ENCODE peak calls at places on chromosomes 5 and 9, in nine cellular contexts. One of them, this sample, is unnamed.

GRCh38 chr5:148910686-148911361 is 84.4 kb downstream of the ADRB2 start:
- DNase-seq in stimulated activated CD8-positive, alpha-beta memory T cell treated with anti-CD3 and anti-CD28 coated beads, Interleukin-15, amount 100 ng/mL, for 24 hours: no peak
- DNase-seq in NAMALWA: no peak
- DNase-seq in epithelial cell of prostate: no peak
- DNase-seq in M059J: peak; percentile 93
- DNase-seq in activated naive CD4-positive, alpha-beta T cell treated with Interleukin-2 at 50 U/mL for 16 hours: peak; percentile 11
- DNase-seq in AG10803: peak; percentile 61
- DNase-seq in ELR: peak; percentile 96
- DNase-seq in renal cortical epithelial cell: peak; percentile 85
- DNase-seq in this sample: peak; percentile 8

GRCh38 chr5:91311697-91312501 is 71.2 kb downstream of the ARRDC3 start:
- DNase-seq in activated naive CD4-positive, alpha-beta T cell treated with Interleukin-2 at 50 U/mL for 16 hours: peak; percentile 61
- DNase-seq in AG10803: peak; percentile 100
- DNase-seq in ELR: peak; percentile 99
- DNase-seq in stimulated activated CD8-positive, alpha-beta memory T cell treated with anti-CD3 and anti-CD28 coated beads, Interleukin-15, amount 100 ng/mL, for 24 hours: no peak
- DNase-seq in epithelial cell of prostate: peak; percentile 84
- DNase-seq in NAMALWA: peak; percentile 62
- DNase-seq in M059J: peak; percentile 100
- DNase-seq in renal cortical epithelial cell: peak; percentile 100
- DNase-seq in this sample: peak; percentile 75

GRCh38 chr9:71975833-71976232 is 64.4 kb downstream of the C9orf85 start:
- DNase-seq in stimulated activated CD8-positive, alpha-beta memory T cell treated with anti-CD3 and anti-CD28 coated beads, Interleukin-15, amount 100 ng/mL, for 24 hours: no peak
- DNase-seq in epithelial cell of prostate: no peak
- DNase-seq in NAMALWA: no peak
- DNase-seq in renal cortical epithelial cell: peak; percentile 22
- DNase-seq in AG10803: peak; percentile 24
- DNase-seq in M059J: peak; percentile 25
- DNase-seq in ELR: peak; percentile 28
- DNase-seq in activated naive CD4-positive, alpha-beta T cell treated with Interleukin-2 at 50 U/mL for 16 hours: no peak
- DNase-seq in this sample: no peak

GRCh38 chr5:94538260-94538659 is 80.1 kb downstream of the KIAA0825 start:
- DNase-seq in stimulated activated CD8-positive, alpha-beta memory T cell treated with anti-CD3 and anti-CD28 coated beads, Interleukin-15, amount 100 ng/mL, for 24 hours: no peak
- DNase-seq in ELR: no peak
- DNase-seq in NAMALWA: no peak
- DNase-seq in AG10803: no peak
- DNase-seq in M059J: no peak
- DNase-seq in renal cortical epithelial cell: no peak
- DNase-seq in epithelial cell of prostate: no peak
- DNase-seq in activated naive CD4-positive, alpha-beta T cell treated with Interleukin-2 at 50 U/mL for 16 hours: no peak
- DNase-seq in this sample: no peak

GRCh38 chr5:36152324-36153298 is 700 bp downstream of the SKP2 start:
- DNase-seq in activated naive CD4-positive, alpha-beta T cell treated with Interleukin-2 at 50 U/mL for 16 hours: no peak
- DNase-seq in epithelial cell of prostate: no peak
- DNase-seq in renal cortical epithelial cell: peak; percentile 41
- DNase-seq in AG10803: peak; percentile 52
- DNase-seq in NAMALWA: no peak
- DNase-seq in ELR: peak; percentile 36
- DNase-seq in M059J: peak; percentile 44
- DNase-seq in stimulated activated CD8-positive, alpha-beta memory T cell treated with anti-CD3 and anti-CD28 coated beads, Interleukin-15, amount 100 ng/mL, for 24 hours: no peak
- DNase-seq in this sample: peak; percentile 24

GRCh38 chr5:143139585-143139984 is 263.9 kb downstream of the NR3C1 start:
- DNase-seq in ELR: no peak
- DNase-seq in M059J: no peak
- DNase-seq in renal cortical epithelial cell: no peak
- DNase-seq in NAMALWA: no peak
- DNase-seq in activated naive CD4-positive, alpha-beta T cell treated with Interleukin-2 at 50 U/mL for 16 hours: no peak
- DNase-seq in AG10803: no peak
- DNase-seq in epithelial cell of prostate: no peak
- DNase-seq in stimulated activated CD8-positive, alpha-beta memory T cell treated with anti-CD3 and anti-CD28 coated beads, Interleukin-15, amount 100 ng/mL, for 24 hours: no peak
- DNase-seq in this sample: no peak

GRCh38 chr5:103475629-103476240 is 86.9 kb downstream of the NUDT12 start:
- DNase-seq in ELR: peak; percentile 77
- DNase-seq in epithelial cell of prostate: no peak
- DNase-seq in stimulated activated CD8-positive, alpha-beta memory T cell treated with anti-CD3 and anti-CD28 coated beads, Interleukin-15, amount 100 ng/mL, for 24 hours: no peak
- DNase-seq in renal cortical epithelial cell: peak; percentile 44
- DNase-seq in AG10803: peak; percentile 58
- DNase-seq in activated naive CD4-positive, alpha-beta T cell treated with Interleukin-2 at 50 U/mL for 16 hours: no peak
- DNase-seq in NAMALWA: peak; percentile 64
- DNase-seq in M059J: peak; percentile 62
- DNase-seq in this sample: peak; percentile 72

GRCh38 chr9:76537150-76537646 is 78.2 kb downstream of the GCNT1 start:
- DNase-seq in NAMALWA: no peak
- DNase-seq in epithelial cell of prostate: no peak
- DNase-seq in M059J: peak; percentile 75
- DNase-seq in ELR: no peak
- DNase-seq in activated naive CD4-positive, alpha-beta T cell treated with Interleukin-2 at 50 U/mL for 16 hours: no peak
- DNase-seq in stimulated activated CD8-positive, alpha-beta memory T cell treated with anti-CD3 and anti-CD28 coated beads, Interleukin-15, amount 100 ng/mL, for 24 hours: no peak
- DNase-seq in AG10803: no peak
- DNase-seq in renal cortical epithelial cell: no peak
- DNase-seq in this sample: no peak

GRCh38 chr5:127256886-127257597 is 33.6 kb upstream of the MEGF10 start:
- DNase-seq in M059J: no peak
- DNase-seq in NAMALWA: no peak
- DNase-seq in AG10803: no peak
- DNase-seq in epithelial cell of prostate: no peak
- DNase-seq in renal cortical epithelial cell: peak; percentile 15
- DNase-seq in stimulated activated CD8-positive, alpha-beta memory T cell treated with anti-CD3 and anti-CD28 coated beads, Interleukin-15, amount 100 ng/mL, for 24 hours: no peak
- DNase-seq in ELR: no peak
- DNase-seq in activated naive CD4-positive, alpha-beta T cell treated with Interleukin-2 at 50 U/mL for 16 hours: no peak
- DNase-seq in this sample: no peak

GRCh38 chr5:74261906-74262305 is 378.6 kb downstream of the ENC1 start:
- DNase-seq in AG10803: peak; percentile 85
- DNase-seq in renal cortical epithelial cell: no peak
- DNase-seq in stimulated activated CD8-positive, alpha-beta memory T cell treated with anti-CD3 and anti-CD28 coated beads, Interleukin-15, amount 100 ng/mL, for 24 hours: no peak
- DNase-seq in activated naive CD4-positive, alpha-beta T cell treated with Interleukin-2 at 50 U/mL for 16 hours: no peak
- DNase-seq in NAMALWA: no peak
- DNase-seq in ELR: no peak
- DNase-seq in M059J: no peak
- DNase-seq in epithelial cell of prostate: no peak
- DNase-seq in this sample: no peak

GRCh38 chr5:77333036-77333435 is 122.6 kb downstream of the PDE8B start:
- DNase-seq in M059J: no peak
- DNase-seq in ELR: no peak
- DNase-seq in stimulated activated CD8-positive, alpha-beta memory T cell treated with anti-CD3 and anti-CD28 coated beads, Interleukin-15, amount 100 ng/mL, for 24 hours: no peak
- DNase-seq in renal cortical epithelial cell: no peak
- DNase-seq in epithelial cell of prostate: no peak
- DNase-seq in AG10803: no peak
- DNase-seq in NAMALWA: no peak
- DNase-seq in activated naive CD4-positive, alpha-beta T cell treated with Interleukin-2 at 50 U/mL for 16 hours: no peak
- DNase-seq in this sample: no peak

GRCh38 chr5:96579711-96580110 is 82.5 kb upstream of the CAST start:
- DNase-seq in activated naive CD4-positive, alpha-beta T cell treated with Interleukin-2 at 50 U/mL for 16 hours: no peak
- DNase-seq in renal cortical epithelial cell: peak; percentile 51
- DNase-seq in NAMALWA: no peak
- DNase-seq in epithelial cell of prostate: no peak
- DNase-seq in stimulated activated CD8-positive, alpha-beta memory T cell treated with anti-CD3 and anti-CD28 coated beads, Interleukin-15, amount 100 ng/mL, for 24 hours: no peak
- DNase-seq in AG10803: no peak
- DNase-seq in ELR: no peak
- DNase-seq in M059J: no peak
- DNase-seq in this sample: no peak

GRCh38 chr5:81397169-81397568 is 3.2 kb upstream of the ACOT12 start:
- DNase-seq in renal cortical epithelial cell: no peak
- DNase-seq in stimulated activated CD8-positive, alpha-beta memory T cell treated with anti-CD3 and anti-CD28 coated beads, Interleukin-15, amount 100 ng/mL, for 24 hours: no peak
- DNase-seq in M059J: peak; percentile 61
- DNase-seq in AG10803: peak; percentile 40
- DNase-seq in ELR: peak; percentile 45
- DNase-seq in epithelial cell of prostate: no peak
- DNase-seq in NAMALWA: no peak
- DNase-seq in activated naive CD4-positive, alpha-beta T cell treated with Interleukin-2 at 50 U/mL for 16 hours: no peak
- DNase-seq in this sample: peak; percentile 79

GRCh38 chr9:110282023-110282766 is 25.9 kb upstream of the TXN start:
- DNase-seq in activated naive CD4-positive, alpha-beta T cell treated with Interleukin-2 at 50 U/mL for 16 hours: no peak
- DNase-seq in NAMALWA: no peak
- DNase-seq in renal cortical epithelial cell: peak; percentile 71
- DNase-seq in M059J: peak; percentile 36
- DNase-seq in epithelial cell of prostate: no peak
- DNase-seq in ELR: no peak
- DNase-seq in stimulated activated CD8-positive, alpha-beta memory T cell treated with anti-CD3 and anti-CD28 coated beads, Interleukin-15, amount 100 ng/mL, for 24 hours: no peak
- DNase-seq in AG10803: peak; percentile 21
- DNase-seq in this sample: no peak

GRCh38 chr5:179648410-179648809 is 24.9 kb upstream of the HNRNPH1 start:
- DNase-seq in AG10803: no peak
- DNase-seq in activated naive CD4-positive, alpha-beta T cell treated with Interleukin-2 at 50 U/mL for 16 hours: no peak
- DNase-seq in ELR: no peak
- DNase-seq in renal cortical epithelial cell: no peak
- DNase-seq in M059J: no peak
- DNase-seq in stimulated activated CD8-positive, alpha-beta memory T cell treated with anti-CD3 and anti-CD28 coated beads, Interleukin-15, amount 100 ng/mL, for 24 hours: no peak
- DNase-seq in NAMALWA: no peak
- DNase-seq in epithelial cell of prostate: no peak
- DNase-seq in this sample: no peak

GRCh38 chr5:158054073-158054387 is 195.1 kb upstream of the CLINT1 start:
- DNase-seq in AG10803: no peak
- DNase-seq in activated naive CD4-positive, alpha-beta T cell treated with Interleukin-2 at 50 U/mL for 16 hours: no peak
- DNase-seq in NAMALWA: no peak
- DNase-seq in renal cortical epithelial cell: no peak
- DNase-seq in ELR: no peak
- DNase-seq in M059J: no peak
- DNase-seq in stimulated activated CD8-positive, alpha-beta memory T cell treated with anti-CD3 and anti-CD28 coated beads, Interleukin-15, amount 100 ng/mL, for 24 hours: no peak
- DNase-seq in epithelial cell of prostate: no peak
- DNase-seq in this sample: no peak

GRCh38 chr5:9932770-9933169 is 302.6 kb upstream of the TAS2R1 start:
- DNase-seq in stimulated activated CD8-positive, alpha-beta memory T cell treated with anti-CD3 and anti-CD28 coated beads, Interleukin-15, amount 100 ng/mL, for 24 hours: no peak
- DNase-seq in M059J: peak; percentile 61
- DNase-seq in NAMALWA: no peak
- DNase-seq in activated naive CD4-positive, alpha-beta T cell treated with Interleukin-2 at 50 U/mL for 16 hours: no peak
- DNase-seq in epithelial cell of prostate: no peak
- DNase-seq in renal cortical epithelial cell: peak; percentile 54
- DNase-seq in ELR: peak; percentile 80
- DNase-seq in AG10803: peak; percentile 61
- DNase-seq in this sample: peak; percentile 11

GRCh38 chr5:148391422-148391821 is 7.7 kb downstream of the FBXO38 start:
- DNase-seq in epithelial cell of prostate: no peak
- DNase-seq in NAMALWA: no peak
- DNase-seq in M059J: no peak
- DNase-seq in renal cortical epithelial cell: no peak
- DNase-seq in ELR: no peak
- DNase-seq in AG10803: no peak
- DNase-seq in stimulated activated CD8-positive, alpha-beta memory T cell treated with anti-CD3 and anti-CD28 coated beads, Interleukin-15, amount 100 ng/mL, for 24 hours: no peak
- DNase-seq in activated naive CD4-positive, alpha-beta T cell treated with Interleukin-2 at 50 U/mL for 16 hours: no peak
- DNase-seq in this sample: no peak

GRCh38 chr5:179416114-179416730 is 71.0 kb upstream of the ADAMTS2 start:
- DNase-seq in epithelial cell of prostate: no peak
- DNase-seq in activated naive CD4-positive, alpha-beta T cell treated with Interleukin-2 at 50 U/mL for 16 hours: no peak
- DNase-seq in M059J: no peak
- DNase-seq in AG10803: no peak
- DNase-seq in renal cortical epithelial cell: no peak
- DNase-seq in ELR: no peak
- DNase-seq in NAMALWA: no peak
- DNase-seq in stimulated activated CD8-positive, alpha-beta memory T cell treated with anti-CD3 and anti-CD28 coated beads, Interleukin-15, amount 100 ng/mL, for 24 hours: no peak
- DNase-seq in this sample: no peak

GRCh38 chr5:132763369-132764036 is 13.5 kb downstream of the SEPTIN8 start:
- DNase-seq in M059J: no peak
- DNase-seq in renal cortical epithelial cell: no peak
- DNase-seq in AG10803: no peak
- DNase-seq in stimulated activated CD8-positive, alpha-beta memory T cell treated with anti-CD3 and anti-CD28 coated beads, Interleukin-15, amount 100 ng/mL, for 24 hours: no peak
- DNase-seq in epithelial cell of prostate: no peak
- DNase-seq in ELR: no peak
- DNase-seq in NAMALWA: no peak
- DNase-seq in activated naive CD4-positive, alpha-beta T cell treated with Interleukin-2 at 50 U/mL for 16 hours: no peak
- DNase-seq in this sample: no peak

GRCh38 chr5:151424892-151425523 is 22.4 kb upstream of the SLC36A1 start:
- DNase-seq in stimulated activated CD8-positive, alpha-beta memory T cell treated with anti-CD3 and anti-CD28 coated beads, Interleukin-15, amount 100 ng/mL, for 24 hours: no peak
- DNase-seq in NAMALWA: no peak
- DNase-seq in AG10803: no peak
- DNase-seq in M059J: no peak
- DNase-seq in renal cortical epithelial cell: no peak
- DNase-seq in activated naive CD4-positive, alpha-beta T cell treated with Interleukin-2 at 50 U/mL for 16 hours: no peak
- DNase-seq in ELR: no peak
- DNase-seq in epithelial cell of prostate: no peak
- DNase-seq in this sample: no peak

GRCh38 chr9:38529317-38529716 is 91.1 kb downstream of the ANKRD18A start:
- DNase-seq in activated naive CD4-positive, alpha-beta T cell treated with Interleukin-2 at 50 U/mL for 16 hours: no peak
- DNase-seq in ELR: no peak
- DNase-seq in stimulated activated CD8-positive, alpha-beta memory T cell treated with anti-CD3 and anti-CD28 coated beads, Interleukin-15, amount 100 ng/mL, for 24 hours: no peak
- DNase-seq in epithelial cell of prostate: no peak
- DNase-seq in NAMALWA: no peak
- DNase-seq in M059J: no peak
- DNase-seq in renal cortical epithelial cell: no peak
- DNase-seq in AG10803: no peak
- DNase-seq in this sample: no peak

GRCh38 chr9:134405527-134405926 is 79.3 kb downstream of the RXRA start:
- DNase-seq in NAMALWA: peak; percentile 45
- DNase-seq in activated naive CD4-positive, alpha-beta T cell treated with Interleukin-2 at 50 U/mL for 16 hours: no peak
- DNase-seq in AG10803: no peak
- DNase-seq in M059J: no peak
- DNase-seq in stimulated activated CD8-positive, alpha-beta memory T cell treated with anti-CD3 and anti-CD28 coated beads, Interleukin-15, amount 100 ng/mL, for 24 hours: no peak
- DNase-seq in epithelial cell of prostate: no peak
- DNase-seq in ELR: no peak
- DNase-seq in renal cortical epithelial cell: no peak
- DNase-seq in this sample: no peak

GRCh38 chr5:36770125-36770524 is 106.4 kb upstream of the NIPBL start:
- DNase-seq in M059J: no peak
- DNase-seq in stimulated activated CD8-positive, alpha-beta memory T cell treated with anti-CD3 and anti-CD28 coated beads, Interleukin-15, amount 100 ng/mL, for 24 hours: no peak
- DNase-seq in NAMALWA: no peak
- DNase-seq in epithelial cell of prostate: no peak
- DNase-seq in activated naive CD4-positive, alpha-beta T cell treated with Interleukin-2 at 50 U/mL for 16 hours: no peak
- DNase-seq in AG10803: no peak
- DNase-seq in ELR: no peak
- DNase-seq in renal cortical epithelial cell: no peak
- DNase-seq in this sample: no peak